ENCODE peak calls at places on chromosomes 11 and 22, in four cellular contexts. One of them, this sample, is unnamed.

GRCh38 chr11:94973099-94973968 is at the start of the genes CWC15 and KDM4D:
- DNase-seq in WTC11: peak
- DNase-seq in GM12878: peak
- DNase-seq in K562: peak
- DNase-seq in this sample: peak

GRCh38 chr11:107708787-107709186 is 3.1 kb downstream of the SLN start:
- DNase-seq in WTC11: no peak
- DNase-seq in GM12878: no peak
- DNase-seq in K562: no peak
- DNase-seq in this sample: no peak

GRCh38 chr11:65417702-65418430 is 4.7 kb upstream of the NEAT1 start:
- DNase-seq in WTC11: no peak
- DNase-seq in GM12878: no peak
- DNase-seq in K562: peak
- DNase-seq in this sample: no peak

GRCh38 chr11:46100670-46101069 is 20.6 kb downstream of the PHF21A start:
- DNase-seq in WTC11: no peak
- DNase-seq in GM12878: peak
- DNase-seq in K562: no peak
- DNase-seq in this sample: no peak

GRCh38 chr22:25357056-25357455 is 137.6 kb downstream of the CRYBB2 start:
- DNase-seq in WTC11: no peak
- DNase-seq in GM12878: no peak
- DNase-seq in K562: no peak
- DNase-seq in this sample: no peak

GRCh38 chr11:83948205-83948604 is 662.0 kb upstream of the CCDC90B start:
- DNase-seq in WTC11: no peak
- DNase-seq in GM12878: no peak
- DNase-seq in K562: no peak
- DNase-seq in this sample: no peak

GRCh38 chr11:73322986-73323306 is 14.9 kb downstream of the ARHGEF17 start:
- DNase-seq in WTC11: no peak
- DNase-seq in GM12878: no peak
- DNase-seq in K562: no peak
- DNase-seq in this sample: no peak

GRCh38 chr22:25208743-25209505 is 9.3 kb downstream of the CRYBB3 start:
- DNase-seq in WTC11: peak
- DNase-seq in GM12878: no peak
- DNase-seq in K562: no peak
- DNase-seq in this sample: no peak

GRCh38 chr11:88535916-88536547 is 198.5 kb upstream of the CTSC start:
- DNase-seq in WTC11: no peak
- DNase-seq in GM12878: no peak
- DNase-seq in K562: no peak
- DNase-seq in this sample: peak

GRCh38 chr22:43540570-43540969 is 128.8 kb downstream of the MPPED1 start:
- DNase-seq in WTC11: no peak
- DNase-seq in GM12878: no peak
- DNase-seq in K562: no peak
- DNase-seq in this sample: no peak

GRCh38 chr11:46391578-46392420 is at the start of gene CHRM4:
- DNase-seq in WTC11: peak
- DNase-seq in GM12878: no peak
- DNase-seq in K562: peak
- DNase-seq in this sample: peak

GRCh38 chr11:66619080-66619554 is 2.7 kb downstream of the RBM14 start:
- DNase-seq in WTC11: no peak
- DNase-seq in GM12878: no peak
- DNase-seq in K562: no peak
- DNase-seq in this sample: no peak

GRCh38 chr11:10502065-10502680 is 38.8 kb downstream of the RNF141 start:
- DNase-seq in WTC11: no peak
- DNase-seq in GM12878: no peak
- DNase-seq in K562: no peak
- DNase-seq in this sample: no peak

GRCh38 chr22:49377306-49377705 is 450.4 kb downstream of the BRD1 start:
- DNase-seq in WTC11: no peak
- DNase-seq in GM12878: no peak
- DNase-seq in K562: no peak
- DNase-seq in this sample: no peak

GRCh38 chr11:2382927-2383822 is 6.1 kb downstream of the CD81 start:
- DNase-seq in WTC11: no peak
- DNase-seq in GM12878: no peak
- DNase-seq in K562: no peak
- DNase-seq in this sample: no peak

GRCh38 chr11:82906236-82906635 is 4.7 kb downstream of the DDIAS start:
- DNase-seq in WTC11: no peak
- DNase-seq in GM12878: no peak
- DNase-seq in K562: peak
- DNase-seq in this sample: peak

GRCh38 chr11:123551085-123551484 is 103.3 kb downstream of the SCN3B start:
- DNase-seq in WTC11: no peak
- DNase-seq in GM12878: no peak
- DNase-seq in K562: no peak
- DNase-seq in this sample: no peak

GRCh38 chr11:61586792-61587430 is 6.0 kb upstream of the SYT7 start:
- DNase-seq in WTC11: no peak
- DNase-seq in GM12878: no peak
- DNase-seq in K562: no peak
- DNase-seq in this sample: peak

GRCh38 chr22:47032956-47033647 is 270.7 kb downstream of the TBC1D22A start:
- DNase-seq in WTC11: no peak
- DNase-seq in GM12878: no peak
- DNase-seq in K562: no peak
- DNase-seq in this sample: no peak

GRCh38 chr11:2104524-2105440 is 34.4 kb downstream of the IGF2 start:
- DNase-seq in WTC11: no peak
- DNase-seq in GM12878: no peak
- DNase-seq in K562: no peak
- DNase-seq in this sample: no peak

DNA sequence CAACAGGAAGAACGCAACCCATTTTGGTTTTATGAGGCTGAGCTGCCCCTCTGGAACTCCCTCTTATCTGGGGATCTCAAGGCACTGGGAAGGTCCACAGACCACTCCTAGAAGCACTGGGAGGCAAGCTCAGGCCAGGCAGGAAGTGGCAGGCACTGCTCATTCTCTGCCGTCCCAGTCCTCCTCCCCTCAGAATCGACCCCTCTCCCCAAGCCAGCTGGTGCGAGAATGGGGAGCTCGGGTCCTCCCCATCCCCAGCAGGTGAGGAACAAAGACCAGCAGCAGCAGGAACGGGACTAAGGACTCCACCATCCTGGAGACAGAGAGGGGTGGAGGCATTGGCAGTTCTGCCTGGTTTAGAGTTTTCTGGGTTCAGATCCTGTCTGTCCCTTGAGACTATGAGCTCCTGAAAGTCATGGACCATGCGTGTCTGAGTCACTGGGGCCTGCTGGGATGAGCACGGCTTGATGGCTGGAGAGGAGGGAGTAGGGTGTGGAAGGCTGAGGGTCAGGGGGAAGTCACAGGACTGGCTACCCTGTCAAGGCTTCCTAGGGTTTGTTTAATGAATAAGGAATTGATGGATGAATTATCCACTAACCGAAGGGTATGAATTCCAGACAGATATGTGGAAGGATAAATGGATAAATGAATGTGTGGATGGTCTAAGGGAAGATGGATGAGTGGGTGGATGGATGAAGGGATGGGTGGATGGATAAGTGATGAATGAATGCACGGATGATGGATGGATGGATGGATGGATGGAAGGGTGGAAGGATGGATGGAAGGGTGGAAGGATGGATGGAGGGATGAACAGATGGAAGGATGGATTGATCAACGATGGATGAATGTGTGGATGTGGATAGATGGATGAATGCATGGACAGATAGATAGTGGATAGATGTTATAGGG is 6.4 kb downstream of the MYEOV start:
- DNase-seq in WTC11: no peak
- DNase-seq in GM12878: no peak
- DNase-seq in K562: peak
- DNase-seq in this sample: no peak
- TF ChIP-seq NR2C2 in WTC11: no peak
- TF ChIP-seq NR2C2 in GM12878: no peak
- TF ChIP-seq NR2C2 in K562: no peak
- TF ChIP-seq NR2C2 in this sample: no peak

GRCh38 chr11:15123849-15124248 is 9.1 kb downstream of the INSC start:
- DNase-seq in WTC11: no peak
- DNase-seq in GM12878: no peak
- DNase-seq in K562: no peak
- DNase-seq in this sample: no peak
- TF ChIP-seq NR2C2 in WTC11: no peak
- TF ChIP-seq NR2C2 in GM12878: no peak
- TF ChIP-seq NR2C2 in K562: no peak
- TF ChIP-seq NR2C2 in this sample: no peak

GRCh38 chr11:75570559-75571139 is 8.6 kb downstream of the SERPINH1 start:
- DNase-seq in WTC11: no peak
- DNase-seq in GM12878: no peak
- DNase-seq in K562: no peak
- DNase-seq in this sample: no peak
- TF ChIP-seq NR2C2 in WTC11: no peak
- TF ChIP-seq NR2C2 in GM12878: no peak
- TF ChIP-seq NR2C2 in K562: no peak
- TF ChIP-seq NR2C2 in this sample: no peak

GRCh38 chr22:30968015-30968923 is at the start of gene MORC2:
- DNase-seq in WTC11: peak
- DNase-seq in GM12878: no peak
- DNase-seq in K562: peak
- DNase-seq in this sample: peak
- TF ChIP-seq NR2C2 in WTC11: no peak
- TF ChIP-seq NR2C2 in GM12878: no peak
- TF ChIP-seq NR2C2 in K562: no peak
- TF ChIP-seq NR2C2 in this sample: no peak

DNA sequence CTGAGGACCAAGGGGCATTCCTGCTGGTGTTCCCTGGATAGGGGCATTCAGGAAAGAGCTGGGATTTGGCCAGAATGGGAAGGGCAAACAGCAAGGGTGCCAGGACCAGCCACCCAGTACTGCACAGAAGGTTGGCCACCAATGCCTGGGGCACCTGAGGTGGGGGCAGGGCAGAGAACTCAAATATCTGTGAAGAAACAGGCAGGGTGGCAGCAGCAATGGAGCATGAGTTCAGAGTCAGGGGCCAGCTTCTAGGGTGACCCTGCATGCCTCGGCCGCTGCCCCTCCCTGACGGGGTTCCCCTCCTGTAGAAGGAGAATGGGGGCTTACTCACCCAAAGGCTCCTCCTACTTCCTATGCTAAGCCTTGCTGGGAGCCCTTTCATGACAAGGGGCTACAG is 79.3 kb upstream of the SHANK2 start:
- DNase-seq in WTC11: no peak
- DNase-seq in GM12878: no peak
- DNase-seq in K562: no peak
- DNase-seq in this sample: no peak
- TF ChIP-seq NR2C2 in WTC11: no peak
- TF ChIP-seq NR2C2 in GM12878: no peak
- TF ChIP-seq NR2C2 in K562: no peak
- TF ChIP-seq NR2C2 in this sample: no peak

GRCh38 chr11:134557571-134558257 is 145.7 kb upstream of the B3GAT1 start:
- DNase-seq in WTC11: no peak
- DNase-seq in GM12878: no peak
- DNase-seq in K562: no peak
- DNase-seq in this sample: no peak
- TF ChIP-seq NR2C2 in WTC11: no peak
- TF ChIP-seq NR2C2 in GM12878: no peak
- TF ChIP-seq NR2C2 in K562: no peak
- TF ChIP-seq NR2C2 in this sample: no peak

GRCh38 chr22:17919276-17920144 is 104.9 kb downstream of the MICAL3 start:
- DNase-seq in WTC11: no peak
- DNase-seq in GM12878: no peak
- DNase-seq in K562: no peak
- DNase-seq in this sample: no peak
- TF ChIP-seq NR2C2 in WTC11: no peak
- TF ChIP-seq NR2C2 in GM12878: no peak
- TF ChIP-seq NR2C2 in K562: no peak
- TF ChIP-seq NR2C2 in this sample: no peak

GRCh38 chr22:19626666-19627065 is 87.6 kb upstream of the SEPTIN5 start:
- DNase-seq in WTC11: no peak
- DNase-seq in GM12878: no peak
- DNase-seq in K562: no peak
- DNase-seq in this sample: no peak

GRCh38 chr22:19629331-19629719 is 85.0 kb upstream of the SEPTIN5 start:
- DNase-seq in WTC11: no peak
- DNase-seq in GM12878: no peak
- DNase-seq in K562: no peak
- DNase-seq in this sample: no peak

GRCh38 chr22:19628038-19628776 is 86.1 kb upstream of the SEPTIN5 start:
- DNase-seq in WTC11: no peak
- DNase-seq in GM12878: no peak
- DNase-seq in K562: no peak
- DNase-seq in this sample: no peak

GRCh38 chr22:19625331-19626041 is 88.8 kb upstream of the SEPTIN5 start:
- DNase-seq in WTC11: no peak
- DNase-seq in GM12878: no peak
- DNase-seq in K562: no peak
- DNase-seq in this sample: no peak

GRCh38 chr22:19626042-19626560 is 88.2 kb upstream of the SEPTIN5 start:
- DNase-seq in WTC11: no peak
- DNase-seq in GM12878: no peak
- DNase-seq in K562: no peak
- DNase-seq in this sample: no peak
- TF ChIP-seq NR2C2 in WTC11: no peak
- TF ChIP-seq NR2C2 in GM12878: no peak
- TF ChIP-seq NR2C2 in K562: no peak
- TF ChIP-seq NR2C2 in this sample: no peak

DNA sequence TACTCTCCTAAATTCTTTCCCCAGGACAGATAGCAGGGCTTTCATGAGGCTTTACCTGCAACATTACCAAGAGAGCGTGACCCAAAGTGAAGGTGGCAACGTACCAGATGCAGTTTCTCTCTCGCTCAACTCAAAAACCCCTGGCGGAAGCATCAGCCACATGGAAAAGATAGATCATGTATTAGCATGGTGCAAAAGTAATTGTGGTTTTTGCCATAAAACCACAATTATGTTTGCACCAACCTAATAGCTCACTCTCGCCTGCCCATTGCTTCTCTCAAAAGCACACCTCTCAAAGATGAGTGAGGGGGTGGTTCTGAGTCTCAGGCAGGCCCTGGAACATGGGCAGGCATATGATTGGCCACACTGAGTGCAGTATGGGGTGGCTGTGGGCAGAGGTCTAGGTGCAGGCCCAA is 7.0 kb downstream of the MS4A6A start:
- DNase-seq in WTC11: no peak
- DNase-seq in GM12878: peak
- DNase-seq in K562: no peak
- DNase-seq in this sample: no peak
- TF ChIP-seq NR2C2 in WTC11: no peak
- TF ChIP-seq NR2C2 in GM12878: no peak
- TF ChIP-seq NR2C2 in K562: no peak
- TF ChIP-seq NR2C2 in this sample: no peak